ENCODE peak calls at places on chromosome 2, in ten cellular contexts. B, E, V, C, D, G, M, W, L and A are unnamed samples.

GRCh38 chr2:86825728-86826386 is 35.1 kb upstream of the CD8A start:
- DNase-seq in W (no peak), V (peak), E (peak), G (no peak), B (no peak), M (no peak), D (no peak), C (no peak), L (no peak), A (no peak)

GRCh38 chr2:239003933-239004636 is 156.2 kb downstream of the TWIST2 start:
- DNase-seq in D (no peak), C (no peak), W (no peak), M (no peak), G (no peak), L (no peak), V (no peak), E (no peak), B (no peak), A (no peak)

GRCh38 chr2:236745420-236746210 is 176.0 kb downstream of the ACKR3 start:
- DNase-seq in W (no peak), D (no peak), M (peak), C (no peak), E (no peak), G (no peak), B (peak), L (no peak), V (no peak), A (peak)

GRCh38 chr2:118056165-118056534 is 32.1 kb upstream of the INSIG2 start:
- DNase-seq in B (no peak), L (no peak), V (no peak), G (no peak), D (no peak), M (no peak), W (peak), E (no peak), C (no peak), A (no peak)

GRCh38 chr2:44707945-44708645 is 233.4 kb upstream of the SIX3 start:
- DNase-seq in M (no peak), V (no peak), B (no peak), C (no peak), W (no peak), G (no peak), D (no peak), E (no peak), L (peak), A (no peak)

GRCh38 chr2:163774862-163775261 is 39.1 kb upstream of the FIGN start:
- DNase-seq in G (no peak), C (no peak), D (peak), E (no peak), V (no peak), L (no peak), B (peak), W (no peak), M (no peak), A (no peak)

GRCh38 chr2:55112229-55113016 is 62.2 kb upstream of the RTN4 start:
- DNase-seq in G (peak), V (no peak), C (no peak), B (peak), E (no peak), L (no peak), M (peak), W (no peak), D (no peak), A (peak)

GRCh38 chr2:203783496-203784203 is 77.2 kb downstream of the CD28 start:
- DNase-seq in W (no peak), B (peak), M (no peak), L (no peak), C (no peak), V (no peak), G (no peak), E (no peak), D (peak), A (no peak)

GRCh38 chr2:96113367-96113677 is 3.0 kb downstream of the ADRA2B start:
- DNase-seq in B (no peak), L (no peak), G (no peak), V (no peak), D (no peak), W (no peak), M (no peak), E (no peak), C (no peak), A (no peak)

GRCh38 chr2:215607790-215608189 is 171.9 kb upstream of the FN1 start:
- DNase-seq in M (no peak), L (no peak), B (peak), W (no peak), E (no peak), G (no peak), V (no peak), C (no peak), D (no peak), A (no peak)

GRCh38 chr2:130870161-130870485 is 33.4 kb downstream of the ARHGEF4 start:
- DNase-seq in W (no peak), M (no peak), V (no peak), D (no peak), B (no peak), C (no peak), E (no peak), L (no peak), G (no peak), A (no peak)

GRCh38 chr2:214577769-214578168 is 166.9 kb downstream of the VWC2L start:
- DNase-seq in D (no peak), G (no peak), M (no peak), B (no peak), W (no peak), V (no peak), C (no peak), L (no peak), E (no peak), A (no peak)

GRCh38 chr2:160228141-160228963 is 28.3 kb upstream of the ITGB6 start:
- DNase-seq in C (no peak), D (peak), B (peak), W (no peak), E (no peak), G (no peak), V (no peak), M (no peak), L (no peak), A (no peak)

GRCh38 chr2:30756051-30756719 is 51.1 kb downstream of the CAPN13 start:
- DNase-seq in M (peak), C (no peak), W (no peak), V (no peak), B (peak), D (peak), L (no peak), G (no peak), E (no peak), A (no peak)

GRCh38 chr2:43459455-43459854 is 136.4 kb downstream of the THADA start:
- DNase-seq in M (no peak), C (no peak), B (peak), G (no peak), D (no peak), W (no peak), E (no peak), V (no peak), L (no peak), A (no peak)

GRCh38 chr2:231931481-231931915 is 5.3 kb upstream of the NPPC start:
- DNase-seq in E (no peak), W (no peak), B (no peak), M (peak), C (peak), G (no peak), V (no peak), D (no peak), L (no peak), A (peak)

GRCh38 chr2:41966920-41967319 is 80.9 kb upstream of the PKDCC start:
- DNase-seq in V (no peak), G (peak), W (no peak), D (no peak), M (no peak), E (no peak), L (no peak), B (no peak), C (no peak), A (no peak)

GRCh38 chr2:226888971-226889370 is 53.1 kb downstream of the RHBDD1 start:
- DNase-seq in B (no peak), E (no peak), W (no peak), D (no peak), G (no peak), V (no peak), L (no peak), M (no peak), C (no peak), A (no peak)

GRCh38 chr2:64049633-64050220 is 30.5 kb upstream of the VPS54 start:
- DNase-seq in B (peak), W (peak), V (peak), G (peak), E (peak), L (peak), M (peak), C (peak), D (peak), A (peak)

GRCh38 chr2:27781496-27781895 is 10.0 kb downstream of the MRPL33 start:
- DNase-seq in L (no peak), B (no peak), V (no peak), C (no peak), W (no peak), G (no peak), M (no peak), D (no peak), E (peak), A (no peak)

GRCh38 chr2:222494104-222494739 is 69.9 kb downstream of the SGPP2 start:
- DNase-seq in M (no peak), D (no peak), V (no peak), W (no peak), C (no peak), G (no peak), L (no peak), B (peak), E (no peak), A (no peak)

GRCh38 chr2:181319291-181319690 is 137.9 kb upstream of the ITGA4 start:
- DNase-seq in G (no peak), W (no peak), V (no peak), L (no peak), M (no peak), D (no peak), E (no peak), B (no peak), C (no peak), A (no peak)